ENCODE peak calls at places on chromosome 16, in eight cellular contexts. S is PC-3, Y is mesenchymal stem cell, O is H1, U is neuronal stem cell, X is upper lobe of right lung, L is fibroblast of lung, R is tibial artery. Z is an unnamed sample. For H3K4me1 and H3K27me3, the result is how much of the 10 kb centered on the place peaks cover.

GRCh38 chr16:65833171-65833871 is 533.2 kb upstream of the CDH5 start:
- DNase-seq in S (peak), Y (peak), O (no peak), U (no peak), X (no peak), L (peak), R (no peak), Z (no peak)

GRCh38 chr16:48503779-48504178 is 106.2 kb downstream of the N4BP1 start:
- DNase-seq in S (no peak), Y (no peak), O (no peak), U (no peak), X (no peak), L (peak), R (peak), Z (peak)

GRCh38 chr16:88458039-88458772 is 5.1 kb downstream of the ZFPM1 start:
- DNase-seq in S (no peak), Y (no peak), O (no peak), U (no peak), X (no peak), L (no peak), R (no peak), Z (no peak)

GRCh38 chr16:75593825-75594820 is 27.9 kb downstream of the GABARAPL2 start:
- DNase-seq in S (peak), Y (peak), O (peak), U (no peak), X (no peak), L (peak), R (no peak), Z (no peak)

GRCh38 chr16:30335598-30336474 is 19.3 kb downstream of the CD2BP2 start:
- DNase-seq in S (peak), Y (no peak), O (no peak), U (no peak), X (peak), L (peak), R (no peak), Z (peak)

GRCh38 chr16:19389246-19389645 is 28.4 kb upstream of the TMC5 start:
- DNase-seq in S (peak), Y (no peak), O (peak), U (peak), X (peak), L (no peak), R (no peak), Z (no peak)

GRCh38 chr16:25690563-25691143 is 1.1 kb upstream of the HS3ST4 start:
- DNase-seq in S (no peak), Y (no peak), O (no peak), U (no peak), X (no peak), L (no peak), R (no peak), Z (no peak)

GRCh38 chr16:50202926-50203624 is 50.0 kb downstream of the TENT4B start:
- DNase-seq in S (peak), Y (peak), O (no peak), U (no peak), X (no peak), L (peak), R (no peak), Z (no peak)

GRCh38 chr16:19210175-19210924 is 42.3 kb downstream of the SYT17 start:
- DNase-seq in S (peak), Y (peak), O (no peak), U (no peak), X (no peak), L (peak), R (no peak), Z (no peak)

GRCh38 chr16:4475880-4476790 is at the start of gene HMOX2:
- DNase-seq in S (peak), Y (peak), O (peak), U (peak), X (peak), L (peak), R (peak), Z (peak)

GRCh38 chr16:51550785-51551184 is 399.7 kb upstream of the SALL1 start:
- DNase-seq in S (no peak), Y (no peak), O (no peak), U (no peak), X (no peak), L (no peak), R (no peak), Z (no peak)

GRCh38 chr16:48535831-48536599 is 74.0 kb downstream of the N4BP1 start:
- DNase-seq in S (no peak), Y (peak), O (no peak), U (peak), X (peak), L (peak), R (peak), Z (peak)

GRCh38 chr16:6918661-6919060 is 414.0 kb upstream of the RBFOX1 start:
- DNase-seq in S (no peak), Y (no peak), O (no peak), U (no peak), X (no peak), L (no peak), R (no peak), Z (no peak)

GRCh38 chr16:14369734-14370598 is 260.1 kb downstream of the PARN start:
- DNase-seq in S (no peak), Y (no peak), O (no peak), U (no peak), X (no peak), L (no peak), R (peak), Z (peak)

GRCh38 chr16:45454-45853 is 8.0 kb downstream of the POLR3K start:
- DNase-seq in S (peak), Y (no peak), O (no peak), U (no peak), X (no peak), L (no peak), R (no peak), Z (peak)

GRCh38 chr16:66473654-66474519 is 46.8 kb downstream of the BEAN1 start:
- DNase-seq in S (peak), Y (no peak), O (peak), U (no peak), X (no peak), L (no peak), R (no peak), Z (peak)

GRCh38 chr16:73053379-73054130 is 5.6 kb upstream of the ZFHX3 start:
- DNase-seq in S (peak), Y (peak), O (no peak), U (no peak), X (no peak), L (peak), R (no peak), Z (no peak)

GRCh38 chr16:57069635-57070350 is 22.6 kb upstream of the CPNE2 start:
- DNase-seq in S (no peak), Y (no peak), O (no peak), U (no peak), X (no peak), L (no peak), R (no peak), Z (no peak)
- H3K4me3 ChIP-seq in S (no peak), Y (no peak), O (no peak), U (peak), X (no peak), L (no peak), R (no peak), Z (no peak)

GRCh38 chr16:70693231-70693671 is 7.4 kb upstream of the MTSS2 start:
- DNase-seq in S (no peak), Y (peak), O (no peak), U (no peak), X (no peak), L (peak), R (peak), Z (no peak)

GRCh38 chr16:70694088-70694487 is 8.2 kb upstream of the MTSS2 start:
- DNase-seq in S (peak), Y (peak), O (no peak), U (no peak), X (no peak), L (peak), R (no peak), Z (no peak)

GRCh38 chr16:70696368-70696767 is 10.5 kb upstream of the MTSS2 start:
- DNase-seq in S (no peak), Y (no peak), O (no peak), U (no peak), X (no peak), L (no peak), R (no peak), Z (no peak)

GRCh38 chr16:70695351-70696070 is 9.7 kb upstream of the MTSS2 start:
- DNase-seq in S (peak), Y (peak), O (no peak), U (no peak), X (peak), L (no peak), R (no peak), Z (no peak)

GRCh38 chr16:70694517-70695218 is 8.8 kb upstream of the MTSS2 start:
- DNase-seq in S (no peak), Y (no peak), O (no peak), U (no peak), X (no peak), L (no peak), R (no peak), Z (no peak)
- H3K4me1 ChIP-seq in S (under half), Y (half or more), O (under half), U (under half), X (half or more), L (half or more), R (under half), Z (under half)

GRCh38 chr16:89801800-89802199 is 14.6 kb downstream of the FANCA start:
- DNase-seq in S (no peak), Y (no peak), O (no peak), U (no peak), X (no peak), L (peak), R (no peak), Z (no peak)

GRCh38 chr16:89796104-89796503 is 20.3 kb downstream of the FANCA start:
- DNase-seq in S (no peak), Y (no peak), O (no peak), U (no peak), X (no peak), L (no peak), R (no peak), Z (no peak)

GRCh38 chr16:89795676-89796075 is 20.8 kb downstream of the FANCA start:
- DNase-seq in S (no peak), Y (no peak), O (no peak), U (no peak), X (no peak), L (no peak), R (no peak), Z (no peak)

GRCh38 chr16:89798832-89799370 is 17.5 kb downstream of the FANCA start:
- DNase-seq in S (no peak), Y (no peak), O (no peak), U (no peak), X (no peak), L (no peak), R (no peak), Z (no peak)

GRCh38 chr16:89798126-89798525 is 18.3 kb downstream of the FANCA start:
- DNase-seq in S (no peak), Y (no peak), O (no peak), U (no peak), X (no peak), L (no peak), R (no peak), Z (no peak)
- H3K27me3 ChIP-seq in S (under half), Y (under half), O (under half), U (under half), X (under half), L (under half), R (under half), Z (under half)

GRCh38 chr16:57071840-57072541 is 20.4 kb upstream of the CPNE2 start:
- DNase-seq in S (peak), Y (peak), O (no peak), U (no peak), X (no peak), L (peak), R (no peak), Z (no peak)
- H3K4me3 ChIP-seq in S (no peak), Y (no peak), O (no peak), U (no peak), X (no peak), L (no peak), R (no peak), Z (no peak)

DNA sequence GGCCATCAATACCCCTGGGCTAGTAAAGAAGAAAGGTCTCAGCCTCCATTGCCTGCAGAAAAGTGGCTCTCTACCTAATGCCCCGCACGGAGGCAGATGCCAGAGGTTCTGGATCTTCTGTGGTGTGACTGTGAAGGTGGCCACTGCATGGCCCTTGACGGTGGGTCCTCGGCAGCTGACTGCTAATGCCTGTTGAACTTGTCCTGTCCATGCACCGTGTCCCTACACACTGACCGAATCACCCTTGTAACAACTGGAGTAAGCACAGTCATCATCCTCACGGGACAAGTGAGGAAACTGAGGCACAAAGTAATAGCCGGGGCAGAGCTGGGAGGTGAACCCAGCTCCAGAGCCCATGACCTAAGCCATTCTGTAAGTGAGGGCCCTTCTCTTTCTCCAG is 48.8 kb downstream of the MYH11 start:
- DNase-seq in S (no peak), Y (no peak), O (no peak), U (no peak), X (no peak), L (no peak), R (no peak), Z (peak)
- H3K4me1 ChIP-seq in S (under half), Y (under half), O (under half), U (under half), X (under half), L (under half), R (under half), Z (under half)

GRCh38 chr16:87236516-87237115 is 80.6 kb downstream of the C16orf95 start:
- DNase-seq in S (no peak), Y (no peak), O (no peak), U (no peak), X (no peak), L (no peak), R (no peak), Z (no peak)
- H3K27me3 ChIP-seq in S (under half), Y (under half), O (under half), U (under half), X (under half), L (under half), R (under half), Z (under half)

GRCh38 chr16:67989322-67990017 is 9.2 kb upstream of the DPEP3 start:
- DNase-seq in S (no peak), Y (no peak), O (no peak), U (no peak), X (no peak), L (no peak), R (no peak), Z (no peak)

GRCh38 chr16:67988675-67989074 is 8.4 kb upstream of the DPEP3 start:
- DNase-seq in S (no peak), Y (no peak), O (no peak), U (no peak), X (no peak), L (no peak), R (no peak), Z (no peak)

GRCh38 chr16:67992661-67993206 is 6.5 kb downstream of the DPEP2 start:
- DNase-seq in S (no peak), Y (no peak), O (no peak), U (no peak), X (no peak), L (no peak), R (no peak), Z (no peak)

GRCh38 chr16:67987460-67988160 is 7.3 kb upstream of the DPEP3 start:
- DNase-seq in S (peak), Y (peak), O (no peak), U (no peak), X (no peak), L (peak), R (no peak), Z (no peak)

GRCh38 chr16:67990018-67990386 is 9.3 kb downstream of the DPEP2 start:
- DNase-seq in S (no peak), Y (no peak), O (no peak), U (no peak), X (no peak), L (no peak), R (no peak), Z (no peak)
- H3K4me3 ChIP-seq in S (no peak), Y (no peak), O (no peak), U (no peak), X (no peak), L (no peak), R (no peak), Z (no peak)

DNA sequence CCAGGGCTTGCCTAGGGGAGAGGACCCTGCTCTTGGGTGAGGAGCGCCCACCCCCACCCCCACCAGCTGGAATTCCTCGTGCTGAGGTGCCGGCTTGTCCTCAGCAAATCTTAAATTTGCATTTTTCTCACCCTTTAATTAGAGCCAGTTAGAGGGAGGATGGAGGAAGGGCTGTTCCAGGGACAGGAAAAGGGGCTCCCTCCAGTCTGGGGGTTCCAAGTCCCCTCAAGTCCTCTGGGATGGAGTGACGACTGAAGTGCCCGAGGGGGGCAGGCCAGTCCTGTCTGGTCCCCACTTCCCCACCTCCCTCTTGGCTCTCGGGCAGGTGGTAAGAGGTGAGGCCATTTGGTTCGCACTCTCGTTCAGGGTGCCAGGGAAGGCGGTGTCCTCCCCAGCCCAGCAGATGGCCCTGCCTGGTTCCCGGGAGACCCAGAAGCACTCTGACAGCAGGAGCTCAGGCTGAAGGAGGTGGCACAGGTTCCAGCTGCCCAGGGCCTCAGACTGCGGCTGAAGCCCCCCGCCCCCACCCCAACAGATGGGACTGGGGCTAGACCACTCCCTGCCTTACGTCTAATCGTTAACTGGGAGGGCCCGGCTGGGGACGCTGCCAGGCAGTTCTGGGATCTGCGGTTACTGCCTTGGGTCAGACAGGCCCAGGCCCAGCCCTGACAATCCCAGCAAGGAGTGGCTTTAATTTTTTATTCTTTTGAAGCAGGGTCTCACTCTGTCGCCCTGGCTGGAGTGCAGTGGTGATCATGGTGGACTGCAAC is 2.2 kb downstream of the RAB26 start:
- DNase-seq in S (peak), Y (peak), O (peak), U (no peak), X (no peak), L (peak), R (no peak), Z (no peak)
- H3K4me1 ChIP-seq in S (under half), Y (half or more), O (under half), U (half or more), X (half or more), L (under half), R (under half), Z (under half)

GRCh38 chr16:1108299-1109252 is 12.5 kb upstream of the C1QTNF8 start:
- DNase-seq in S (peak), Y (no peak), O (no peak), U (no peak), X (no peak), L (peak), R (peak), Z (peak)
- H3K27me3 ChIP-seq in S (under half), Y (half or more), O (under half), U (under half), X (under half), L (under half), R (half or more), Z (under half)

GRCh38 chr16:82638095-82638798 is 11.5 kb downstream of the CDH13 start:
- DNase-seq in S (peak), Y (peak), O (no peak), U (no peak), X (no peak), L (peak), R (no peak), Z (no peak)
- H3K4me3 ChIP-seq in S (no peak), Y (no peak), O (no peak), U (no peak), X (no peak), L (no peak), R (no peak), Z (no peak)